ENCODE peak calls at places on chromosomes 16 and 17, in five cellular contexts. Y is CD8-positive, alpha-beta memory T cell; V is colonic mucosa; P is thoracic aorta; U is hepatocyte. M is an unnamed sample. For H3K4me1, the result is how much of the 10 kb centered on the place peaks cover.

GRCh38 chr16:27628216-27628945 is 78.4 kb downstream of the KATNIP start:
- DNase-seq in V (peak), U (peak), P (no peak), Y (no peak), M (peak)

GRCh38 chr17:70161519-70161918 is 7.8 kb upstream of the KCNJ2 start:
- DNase-seq in V (no peak), U (no peak), Y (no peak), P (no peak), M (no peak)

GRCh38 chr16:88072571-88073001 is 121.4 kb downstream of the BANP start:
- DNase-seq in V (no peak), P (no peak), U (no peak), Y (no peak), M (no peak)

GRCh38 chr16:21980032-21980431 is 20.9 kb downstream of the PDZD9 start:
- DNase-seq in V (no peak), P (no peak), Y (no peak), U (no peak), M (no peak)

GRCh38 chr17:67689534-67690177 is 28.1 kb upstream of the NOL11 start:
- DNase-seq in P (peak), U (peak), Y (peak), V (peak), M (peak)

GRCh38 chr16:3274490-3274889 is 8.8 kb upstream of the ZNF263 start:
- DNase-seq in P (no peak), V (no peak), U (no peak), Y (no peak), M (peak)

GRCh38 chr16:56108724-56109123 is 82.6 kb upstream of the GNAO1 start:
- DNase-seq in V (no peak), Y (no peak), U (no peak), P (no peak), M (no peak)

GRCh38 chr17:70581459-70581858 is 412.1 kb downstream of the KCNJ2 start:
- DNase-seq in V (no peak), U (no peak), Y (no peak), P (no peak), M (no peak)

GRCh38 chr17:35796942-35797341 is 1.5 kb upstream of the MMP28 start:
- DNase-seq in P (no peak), U (no peak), V (peak), Y (no peak), M (no peak)

GRCh38 chr17:2542456-2542855 is 30.8 kb upstream of the METTL16 start:
- DNase-seq in P (no peak), Y (no peak), U (no peak), V (no peak), M (no peak)

GRCh38 chr17:66533572-66533971 is 231.2 kb downstream of the PRKCA start:
- DNase-seq in U (peak), Y (no peak), V (no peak), P (no peak), M (no peak)

GRCh38 chr17:39001703-39002637 is 34.8 kb upstream of the FBXO47 start:
- DNase-seq in Y (no peak), P (peak), V (peak), U (no peak), M (peak)

GRCh38 chr17:68697850-68698313 is 96.7 kb upstream of the FAM20A start:
- DNase-seq in Y (no peak), V (no peak), P (no peak), U (no peak), M (no peak)

GRCh38 chr17:47324224-47325020 is 667 bp downstream of the EFCAB13 start:
- DNase-seq in V (peak), U (peak), P (no peak), Y (peak), M (peak)

GRCh38 chr16:70529051-70529777 is 5.6 kb downstream of the SF3B3 start:
- DNase-seq in P (no peak), U (peak), Y (peak), V (no peak), M (no peak)

GRCh38 chr17:13576661-13577526 is 24.8 kb downstream of the HS3ST3A1 start:
- DNase-seq in V (no peak), U (no peak), P (no peak), Y (no peak), M (peak)

GRCh38 chr17:299546-299945 is 53.1 kb downstream of the RPH3AL start:
- DNase-seq in Y (no peak), V (no peak), U (no peak), P (no peak), M (no peak)

GRCh38 chr17:37702605-37703004 is 42.3 kb downstream of the HNF1B start:
- DNase-seq in P (no peak), Y (no peak), U (peak), V (peak), M (no peak)

GRCh38 chr16:17944345-17944744 is 392.2 kb downstream of the NPIPA8 start:
- DNase-seq in P (no peak), Y (no peak), U (no peak), V (no peak), M (no peak)

GRCh38 chr17:78933959-78934568 is 8.9 kb upstream of the TIMP2 start:
- DNase-seq in U (peak), P (peak), V (peak), Y (no peak), M (peak)

GRCh38 chr17:4007346-4008081 is 43.3 kb upstream of the ATP2A3 start:
- DNase-seq in V (no peak), P (no peak), Y (no peak), U (no peak), M (no peak)

GRCh38 chr16:10078541-10078949 is 103.7 kb downstream of the GRIN2A start:
- DNase-seq in U (no peak), Y (no peak), P (no peak), V (no peak), M (peak)

GRCh38 chr16:1674751-1675664 is 3.1 kb upstream of the JPT2 start:
- DNase-seq in P (no peak), V (no peak), U (no peak), Y (no peak), M (peak)

GRCh38 chr17:44988256-44988942 is 20.3 kb upstream of the C1QL1 start:
- DNase-seq in P (no peak), V (no peak), Y (no peak), U (no peak), M (no peak)

GRCh38 chr16:78244131-78244899 is 144.9 kb downstream of the WWOX start:
- DNase-seq in V (no peak), U (peak), Y (no peak), P (no peak), M (no peak)

GRCh38 chr17:47225436-47225858 is 16.3 kb downstream of the MYL4 start:
- DNase-seq in V (peak), Y (no peak), U (no peak), P (peak), M (peak)

GRCh38 chr16:50598256-50598894 is 50.2 kb downstream of the NKD1 start:
- DNase-seq in P (no peak), V (no peak), U (no peak), Y (no peak), M (no peak)

GRCh38 chr17:41098476-41098875 is 534 bp upstream of the KRTAP4-8 start:
- DNase-seq in U (no peak), P (no peak), V (no peak), Y (no peak), M (no peak)

GRCh38 chr17:80964859-80965580 is 26.6 kb upstream of the CHMP6 start:
- DNase-seq in V (no peak), U (no peak), P (no peak), Y (no peak), M (no peak)

DNA sequence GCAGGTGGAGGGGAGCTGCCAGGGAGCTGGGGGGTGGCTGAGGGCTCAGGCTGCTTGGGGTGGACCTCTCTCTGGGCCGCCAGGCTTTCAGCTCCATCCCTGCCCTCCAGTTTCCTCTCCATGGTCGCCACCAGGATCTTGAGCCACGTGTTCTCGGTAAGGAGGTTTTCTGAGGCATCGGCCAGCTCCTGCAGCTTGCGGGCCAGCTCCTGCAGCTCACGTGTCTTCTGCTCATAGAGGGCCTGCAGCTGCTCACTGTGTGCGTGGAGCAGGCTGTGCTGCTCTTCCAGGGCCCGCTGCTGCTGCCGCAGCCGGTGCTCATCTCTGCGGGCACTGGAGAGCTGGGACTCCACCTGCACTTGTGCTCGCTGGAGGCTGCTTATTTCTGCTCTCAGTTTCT is 11.0 kb downstream of the SNN start:
- DNase-seq in P (no peak), V (no peak), U (no peak), Y (no peak), M (no peak)
- H3K4me1 ChIP-seq in P (under half), V (under half), U (under half), Y (under half), M (half or more)

GRCh38 chr17:58329808-58330543 is 1.4 kb upstream of the TSPOAP1 start:
- DNase-seq in P (no peak), U (no peak), V (no peak), Y (no peak), M (no peak)

GRCh38 chr17:58331815-58332719 is 3.5 kb upstream of the TSPOAP1 start:
- DNase-seq in V (peak), Y (peak), U (no peak), P (no peak), M (no peak)

GRCh38 chr17:58332720-58333395 is 4.3 kb upstream of the TSPOAP1 start:
- DNase-seq in P (no peak), V (no peak), Y (peak), U (no peak), M (no peak)

GRCh38 chr17:58330544-58330996 is 2.0 kb upstream of the TSPOAP1 start:
- DNase-seq in Y (no peak), V (no peak), U (no peak), P (no peak), M (no peak)

DNA sequence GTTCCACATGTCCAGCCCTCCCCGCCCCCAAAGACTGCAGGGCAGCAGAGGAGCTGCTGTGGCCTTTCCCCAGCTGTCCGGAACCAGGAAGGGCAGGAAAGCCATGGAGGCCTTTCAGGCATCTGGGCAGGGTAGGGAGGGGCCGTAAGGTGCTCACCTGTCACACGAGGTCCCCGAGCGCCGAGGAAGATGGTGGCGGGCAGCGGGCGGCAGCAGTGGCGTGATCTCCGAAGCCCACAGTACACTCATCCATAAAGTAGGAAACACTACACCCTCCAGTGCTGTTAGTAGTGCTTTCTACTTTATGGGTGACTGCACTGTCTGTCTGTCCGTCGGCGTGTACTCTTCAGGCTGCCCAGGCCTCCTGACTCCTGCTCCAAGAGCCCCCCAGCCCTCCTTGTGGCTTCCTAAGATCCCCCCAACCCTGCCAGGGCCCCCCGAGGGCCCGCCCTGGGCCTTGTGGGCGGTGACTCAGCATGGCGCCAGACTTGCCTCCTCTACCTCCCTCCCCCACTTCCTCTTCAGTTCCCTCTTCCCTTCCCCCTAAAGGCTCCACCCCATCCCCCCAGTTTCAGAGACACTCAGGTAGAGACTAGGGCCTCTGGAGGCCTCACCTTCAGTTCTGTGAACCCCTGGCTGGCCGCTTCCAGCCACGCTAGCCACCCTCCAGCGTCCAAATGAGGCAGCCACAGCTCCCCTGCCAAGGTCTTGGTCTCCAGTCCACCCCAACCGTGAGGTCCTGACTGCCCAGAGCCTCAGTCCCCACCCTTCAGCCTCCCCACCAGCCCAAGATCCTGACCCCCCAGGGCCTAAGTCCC is 2.6 kb upstream of the TSPOAP1 start:
- DNase-seq in Y (peak), P (no peak), V (peak), U (no peak), M (no peak)
- H3K4me1 ChIP-seq in Y (half or more), P (under half), V (under half), U (under half), M (under half)

GRCh38 chr17:73592531-73592961 is 51.7 kb downstream of the SDK2 start:
- DNase-seq in U (no peak), V (no peak), P (no peak), Y (peak), M (no peak)

GRCh38 chr17:73589096-73589980 is 54.9 kb downstream of the SDK2 start:
- DNase-seq in P (no peak), V (no peak), Y (no peak), U (no peak), M (no peak)

GRCh38 chr17:73592079-73592415 is 52.2 kb downstream of the SDK2 start:
- DNase-seq in V (no peak), Y (no peak), P (no peak), U (no peak), M (no peak)

GRCh38 chr17:73593249-73593965 is 50.8 kb downstream of the SDK2 start:
- DNase-seq in U (no peak), V (no peak), P (no peak), Y (peak), M (no peak)

GRCh38 chr17:73591278-73592078 is 52.8 kb downstream of the SDK2 start:
- DNase-seq in P (no peak), U (no peak), V (no peak), Y (peak), M (no peak)
- H3K4me1 ChIP-seq in P (under half), U (under half), V (under half), Y (half or more), M (under half)

GRCh38 chr17:29588561-29589411 is 662 bp downstream of the GIT1 start:
- DNase-seq in Y (peak), V (peak), U (peak), P (no peak), M (peak)

GRCh38 chr17:29586676-29587469 is 2.6 kb downstream of the GIT1 start:
- DNase-seq in Y (no peak), P (no peak), U (no peak), V (no peak), M (no peak)

GRCh38 chr17:29589524-29590260 is at the start of gene GIT1:
- DNase-seq in P (no peak), U (peak), V (peak), Y (peak), M (peak)

GRCh38 chr17:29588017-29588557 is 1.4 kb downstream of the GIT1 start:
- DNase-seq in P (no peak), U (no peak), Y (no peak), V (no peak), M (no peak)

DNA sequence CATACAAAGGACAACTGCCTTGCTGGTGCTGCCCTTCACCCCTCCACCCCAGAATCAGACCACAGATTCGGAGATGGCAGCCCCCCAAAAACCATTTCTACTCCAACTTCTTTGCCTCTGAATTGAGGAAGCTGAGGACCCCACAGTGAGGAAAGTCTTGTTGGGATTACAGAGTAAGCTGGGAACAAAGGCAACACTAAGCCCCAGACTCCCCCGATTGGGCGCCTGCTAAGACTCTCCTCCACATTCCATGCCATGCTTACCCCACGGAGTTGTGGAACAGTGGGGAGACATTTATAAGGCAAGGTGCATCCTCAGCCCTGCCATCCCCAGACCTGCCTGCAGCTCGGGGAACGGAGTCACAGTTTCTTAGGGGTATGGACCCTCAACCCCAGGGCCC is 1.9 kb downstream of the GIT1 start:
- DNase-seq in V (no peak), U (no peak), Y (no peak), P (no peak), M (no peak)
- H3K4me1 ChIP-seq in V (under half), U (under half), Y (half or more), P (under half), M (under half)

DNA sequence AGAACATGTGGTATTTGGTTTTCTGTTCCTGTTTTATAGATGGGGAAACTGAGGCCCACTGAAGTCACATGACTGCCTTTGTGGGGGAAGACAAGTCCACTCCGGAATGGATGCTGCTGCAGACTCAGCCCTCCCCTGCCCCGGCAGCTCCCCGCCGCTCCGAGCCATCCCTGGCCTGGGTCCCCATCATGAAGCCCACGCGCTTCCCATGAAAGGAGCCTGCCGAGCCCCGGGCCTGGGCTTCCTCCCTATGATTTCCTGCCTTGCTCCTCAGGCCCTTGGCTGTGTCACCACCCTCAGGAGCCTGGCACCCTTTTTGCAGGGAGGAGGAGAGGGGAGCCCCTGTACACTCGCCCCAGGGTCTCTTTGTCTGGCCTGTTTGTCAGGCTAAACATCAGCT is 125.3 kb upstream of the FOXF1 start:
- DNase-seq in P (no peak), U (no peak), Y (no peak), V (no peak), M (no peak)
- H3K4me1 ChIP-seq in P (under half), U (under half), Y (under half), V (under half), M (under half)

GRCh38 chr16:87002717-87003413 is 314.3 kb downstream of the C16orf95 start:
- DNase-seq in P (no peak), U (no peak), Y (no peak), V (no peak), M (peak)
- H3K4me1 ChIP-seq in P (under half), U (under half), Y (under half), V (under half), M (under half)

GRCh38 chr17:61117983-61118382 is 281.7 kb upstream of the TBX2 start:
- DNase-seq in U (no peak), V (no peak), P (no peak), Y (no peak), M (no peak)

GRCh38 chr17:61118871-61119270 is 280.8 kb upstream of the TBX2 start:
- DNase-seq in U (no peak), P (no peak), Y (no peak), V (no peak), M (no peak)

GRCh38 chr17:61122356-61122913 is 277.2 kb upstream of the TBX2 start:
- DNase-seq in Y (no peak), P (no peak), U (no peak), V (no peak), M (no peak)

GRCh38 chr17:61116577-61116976 is 283.1 kb upstream of the TBX2 start:
- DNase-seq in P (no peak), Y (no peak), V (no peak), U (no peak), M (no peak)
- H3K4me1 ChIP-seq in P (under half), Y (under half), V (under half), U (under half), M (under half)

GRCh38 chr16:47463771-47464624 is 2.9 kb downstream of the PHKB start:
- DNase-seq in P (no peak), V (no peak), Y (no peak), U (no peak), M (peak)
- H3K4me1 ChIP-seq in P (under half), V (under half), Y (under half), U (under half), M (under half)